ENCODE peak calls at places on chromosomes 1 and 21, in five cellular contexts. T, V, D, P and F are unnamed samples.

GRCh38 chr1:90414201-90414600 is 302.9 kb downstream of the BARHL2 start:
- DNase-seq in P (no peak), T (no peak), V (no peak), D (no peak), F (no peak)

GRCh38 chr1:234998174-234998741 is 130.4 kb downstream of the TOMM20 start:
- DNase-seq in V (peak; percentile 61), D (no peak), T (no peak), P (peak; percentile 93), F (peak; percentile 76)

GRCh38 chr21:35106246-35106835 is 57.2 kb upstream of the RUNX1 start:
- DNase-seq in P (no peak), D (no peak), V (no peak), T (no peak), F (peak; percentile 61)

GRCh38 chr1:111789666-111790316 is 34.1 kb downstream of the DDX20 start:
- DNase-seq in V (peak; percentile 67), P (no peak), D (no peak), T (peak; percentile 37), F (no peak)

GRCh38 chr21:25735895-25736597 is 1.3 kb downstream of the GABPA start:
- DNase-seq in T (peak; percentile 54), P (no peak), D (no peak), V (peak; percentile 33), F (no peak)

GRCh38 chr1:235631816-235632215 is 17.8 kb downstream of the GNG4 start:
- DNase-seq in D (no peak), P (no peak), V (no peak), T (no peak), F (no peak)

GRCh38 chr1:172269644-172270043 is 150.8 kb upstream of the C1orf105 start:
- DNase-seq in D (no peak), P (no peak), V (peak; percentile 44), T (peak; percentile 76), F (no peak)

GRCh38 chr1:213070399-213070798 is 19.4 kb downstream of the RPS6KC1 start:
- DNase-seq in V (peak; percentile 85), P (no peak), T (peak; percentile 68), D (no peak), F (no peak)

GRCh38 chr1:193322218-193322617 is 135.8 kb upstream of the B3GALT2 start:
- DNase-seq in T (peak; percentile 91), V (peak; percentile 65), P (no peak), D (no peak), F (no peak)

GRCh38 chr1:107807405-107807804 is 157.6 kb downstream of the VAV3 start:
- DNase-seq in V (no peak), P (no peak), D (no peak), T (no peak), F (no peak)

GRCh38 chr1:53732912-53733317 is 6.0 kb downstream of the GLIS1 start:
- DNase-seq in D (no peak), V (peak; percentile 95), T (peak; percentile 95), P (no peak), F (no peak)

GRCh38 chr21:42574234-42575027 is 60.8 kb downstream of the SLC37A1 start:
- DNase-seq in D (no peak), P (peak; percentile 53), T (peak; percentile 45), V (peak; percentile 24), F (no peak)

GRCh38 chr1:206461602-206462455 is 8.4 kb upstream of the IKBKE start:
- DNase-seq in P (peak; percentile 83), T (peak; percentile 72), V (peak; percentile 77), D (peak; percentile 79), F (peak; percentile 73)

GRCh38 chr1:11802973-11803885 is 2.5 kb downstream of the MTHFR start:
- DNase-seq in V (peak; percentile 98), D (peak; percentile 64), T (peak; percentile 98), P (peak; percentile 98), F (peak; percentile 95)